ENCODE peak calls at places on chromosomes 11 and 22, in five cellular contexts. V is DND-41, E is PC-3, D is fibroblast of lung, A is neural progenitor cell. Z is an unnamed sample.

GRCh38 chr11:67285541-67286498 is 3.3 kb upstream of the ANKRD13D start:
- DNase-seq in D (no peak), A (no peak), V (no peak), E (no peak), Z (no peak)

GRCh38 chr22:27220349-27220748 is 563.0 kb downstream of the MIAT start:
- DNase-seq in E (no peak), D (peak), A (no peak), V (no peak), Z (no peak)

GRCh38 chr11:125062196-125062930 is 742 bp upstream of the SLC37A2 start:
- DNase-seq in V (no peak), D (no peak), A (no peak), E (no peak), Z (no peak)

GRCh38 chr11:116173506-116173905 is 599.3 kb downstream of the BUD13 start:
- DNase-seq in D (no peak), A (no peak), V (no peak), E (no peak), Z (no peak)

GRCh38 chr22:23119492-23120414 is 22.0 kb downstream of the RSPH14 start:
- DNase-seq in A (no peak), D (no peak), E (no peak), V (peak), Z (no peak)

GRCh38 chr22:48615171-48616008 is 1212.3 kb downstream of the BRD1 start:
- DNase-seq in D (no peak), A (no peak), V (no peak), E (no peak), Z (no peak)

GRCh38 chr11:122797651-122798050 is 40.6 kb upstream of the CRTAM start:
- DNase-seq in A (no peak), D (no peak), V (no peak), E (no peak), Z (no peak)

GRCh38 chr22:24819941-24820461 is 14.0 kb downstream of the SGSM1 start:
- DNase-seq in E (peak), V (no peak), A (no peak), D (no peak), Z (no peak)

GRCh38 chr11:105042178-105042577 is 3.0 kb downstream of the CARD16 start:
- DNase-seq in E (no peak), A (no peak), V (no peak), D (no peak), Z (no peak)

GRCh38 chr22:38815844-38816243 is 21.9 kb upstream of the DNAL4 start:
- DNase-seq in V (no peak), A (no peak), D (no peak), E (no peak), Z (no peak)

GRCh38 chr11:79393362-79394043 is 47.3 kb downstream of the TENM4 start:
- DNase-seq in A (peak), E (peak), V (no peak), D (no peak), Z (no peak)

GRCh38 chr11:126628790-126629621 is 273.5 kb downstream of the ST3GAL4 start:
- DNase-seq in D (peak), A (no peak), V (no peak), E (no peak), Z (no peak)

GRCh38 chr11:59865031-59865430 is 1.3 kb downstream of the TCN1 start:
- DNase-seq in V (no peak), A (no peak), D (peak), E (peak), Z (no peak)

GRCh38 chr22:23177197-23177596 is 3.1 kb upstream of the BCR start:
- DNase-seq in V (no peak), A (no peak), E (no peak), D (no peak), Z (no peak)

GRCh38 chr11:131025020-131025419 is 108.7 kb upstream of the SNX19 start:
- DNase-seq in V (no peak), A (peak), D (peak), E (peak), Z (no peak)

GRCh38 chr22:47228767-47229166 is 466.3 kb downstream of the TBC1D22A start:
- DNase-seq in D (no peak), E (no peak), A (no peak), V (no peak), Z (no peak)

DNA sequence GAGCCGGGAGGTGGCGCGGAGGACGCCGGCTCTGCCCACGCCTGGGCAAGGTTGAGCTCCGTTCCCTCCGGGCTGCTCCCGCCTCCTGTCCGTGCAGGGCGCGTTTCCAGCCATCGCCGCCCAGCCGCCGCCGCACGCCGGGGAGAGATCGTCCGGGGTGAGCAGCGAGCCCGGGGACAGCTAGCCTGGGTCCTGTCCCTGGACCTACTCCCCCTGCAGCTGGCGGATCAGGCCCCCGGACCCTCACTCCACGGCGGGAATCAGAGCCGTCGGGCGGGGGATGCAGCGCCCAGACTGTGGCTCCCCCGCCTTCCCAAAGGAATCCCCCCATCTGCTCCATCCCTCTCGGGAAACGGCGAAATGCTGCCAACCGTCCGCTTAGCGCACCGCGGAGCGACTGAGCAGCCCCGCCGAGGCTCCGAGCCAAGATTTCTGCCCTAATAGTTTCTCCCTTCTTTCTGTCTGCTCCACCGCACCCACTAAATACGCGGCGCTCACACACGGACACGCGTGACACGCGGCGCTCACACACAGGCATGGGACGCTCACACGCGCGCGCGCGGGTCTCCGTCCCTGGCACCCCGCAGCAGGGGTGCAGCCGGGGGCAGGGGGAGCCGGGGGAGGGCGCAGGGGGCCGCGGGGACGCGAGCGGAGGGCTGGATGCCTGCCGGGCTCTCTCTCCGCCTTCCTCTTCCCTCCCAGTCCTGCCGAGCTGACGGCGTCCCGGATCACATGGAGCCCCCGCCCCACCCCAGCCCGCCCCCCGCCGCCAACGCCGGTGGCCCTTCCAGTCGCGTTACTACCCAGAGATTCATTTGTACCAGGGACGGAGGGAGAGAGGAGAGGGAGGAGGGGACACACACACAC is at the start of gene KCNJ5:
- DNase-seq in V (no peak), E (peak), D (no peak), A (peak), Z (no peak)
- TF ChIP-seq EZH2 in V (no peak), E (no peak), D (no peak), A (peak), Z (no peak)

GRCh38 chr11:61352038-61352437 is 9.6 kb downstream of the CYB561A3 start:
- DNase-seq in V (no peak), D (no peak), A (no peak), E (no peak), Z (no peak)
- H3K9ac ChIP-seq in V (no peak), D (no peak), A (no peak), E (no peak), Z (no peak)

GRCh38 chr11:14645247-14645912 is 1.8 kb downstream of the PDE3B start:
- DNase-seq in E (no peak), V (no peak), D (peak), A (no peak), Z (no peak)

GRCh38 chr11:14643697-14644395 is at the start of gene PDE3B:
- DNase-seq in V (peak), D (peak), E (peak), A (peak), Z (no peak)

GRCh38 chr11:14642873-14643696 is 519 bp upstream of the PDE3B start:
- DNase-seq in A (peak), V (no peak), D (no peak), E (no peak), Z (no peak)

GRCh38 chr11:14645985-14646900 is 2.6 kb downstream of the PDE3B start:
- DNase-seq in A (no peak), E (no peak), D (no peak), V (no peak), Z (no peak)

GRCh38 chr11:14644396-14645246 is 1.0 kb downstream of the PDE3B start:
- DNase-seq in A (peak), V (peak), D (peak), E (no peak), Z (no peak)
- TF ChIP-seq EZH2 in A (peak), V (no peak), D (no peak), E (peak), Z (no peak)

GRCh38 chr22:50102946-50103345 is 13.1 kb downstream of the MOV10L1 start:
- DNase-seq in E (peak), V (no peak), A (no peak), D (no peak), Z (no peak)
- H3K9ac ChIP-seq in E (no peak), V (no peak), A (no peak), D (no peak), Z (no peak)

GRCh38 chr11:1546077-1546535 is 26.0 kb downstream of the DUSP8 start:
- DNase-seq in V (no peak), D (no peak), E (no peak), A (no peak), Z (no peak)

GRCh38 chr11:1548221-1549070 is 23.6 kb downstream of the DUSP8 start:
- DNase-seq in A (peak), V (no peak), D (peak), E (peak), Z (no peak)

GRCh38 chr11:1547467-1548098 is 24.5 kb downstream of the DUSP8 start:
- DNase-seq in D (no peak), E (no peak), V (no peak), A (no peak), Z (no peak)

GRCh38 chr11:1545432-1545831 is 26.6 kb downstream of the DUSP8 start:
- DNase-seq in D (no peak), A (no peak), V (no peak), E (no peak), Z (no peak)

GRCh38 chr11:1546536-1547466 is 25.3 kb downstream of the DUSP8 start:
- DNase-seq in A (peak), E (peak), V (no peak), D (peak), Z (no peak)
- TF ChIP-seq EZH2 in A (peak), E (no peak), V (no peak), D (no peak), Z (no peak)

DNA sequence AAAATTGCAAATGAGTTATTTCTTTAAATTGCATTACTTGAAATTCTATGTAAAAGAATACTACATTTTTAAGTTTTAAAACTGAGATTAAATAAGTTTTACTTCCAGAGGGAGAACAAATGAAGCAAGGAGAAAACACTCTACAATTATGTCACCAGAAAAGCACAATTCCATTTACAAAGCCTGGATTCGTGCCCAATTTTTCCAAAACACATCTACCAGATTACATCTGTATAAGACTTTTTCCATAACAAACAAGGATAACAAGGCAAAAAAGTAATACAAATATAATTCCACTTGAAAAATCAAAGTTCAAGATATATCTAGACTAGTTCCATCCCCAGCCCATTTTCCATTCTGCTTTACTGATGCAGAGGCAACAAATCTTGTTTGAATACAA is 40.5 kb downstream of the MTMR2 start:
- DNase-seq in A (no peak), E (no peak), V (no peak), D (no peak), Z (no peak)
- H3K9ac ChIP-seq in A (no peak), E (no peak), V (no peak), D (no peak), Z (no peak)

GRCh38 chr11:11020219-11020726 is 162.4 kb upstream of the ZBED5 start:
- DNase-seq in A (no peak), D (no peak), V (no peak), E (no peak), Z (no peak)
- TF ChIP-seq EZH2 in A (no peak), D (no peak), V (no peak), E (no peak), Z (no peak)

DNA sequence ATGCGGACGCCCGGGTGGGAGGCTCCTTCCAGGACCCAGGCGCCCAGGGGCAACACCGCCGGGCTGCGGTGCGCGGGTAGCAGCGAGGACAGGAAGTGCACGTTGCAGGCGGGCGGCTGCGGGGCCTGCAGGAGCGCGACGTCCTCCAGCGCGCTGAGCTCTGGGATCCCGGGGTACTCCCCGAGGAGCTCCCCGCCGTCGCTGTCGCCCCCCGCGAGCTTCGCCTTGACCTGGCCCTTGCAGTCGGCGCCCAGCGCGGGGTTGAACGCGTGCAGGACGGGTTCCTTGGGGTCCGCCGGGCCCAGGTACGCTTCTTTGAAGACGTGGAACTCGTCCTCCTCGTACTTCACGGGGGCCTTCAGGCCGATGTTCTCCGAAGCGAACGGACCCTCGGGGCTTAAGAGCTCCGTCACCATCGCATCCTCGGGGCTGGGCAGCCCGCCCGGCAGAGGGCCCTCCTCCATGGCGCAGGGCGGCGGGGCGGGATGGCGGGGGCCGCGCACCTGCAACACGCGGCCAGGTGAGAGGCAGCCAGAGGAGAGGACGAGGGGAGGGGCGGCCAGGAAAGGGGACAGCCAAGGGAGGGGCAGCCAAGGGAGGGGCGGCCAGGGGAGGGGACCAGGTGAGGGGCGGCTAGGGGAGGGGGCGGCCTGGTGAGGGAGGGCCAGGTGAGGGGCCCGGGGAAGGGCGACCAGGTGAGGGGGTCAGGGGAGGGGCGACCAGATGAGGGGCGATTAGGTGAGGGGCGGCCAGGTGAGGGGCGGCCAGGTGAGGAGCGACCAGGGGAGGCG is 928 bp downstream of the TESMIN start:
- DNase-seq in A (peak), D (no peak), V (no peak), E (no peak), Z (no peak)
- H3K9ac ChIP-seq in A (no peak), D (no peak), V (no peak), E (no peak), Z (no peak)

GRCh38 chr22:45867118-45867905 is 109.7 kb downstream of the WNT7B start:
- DNase-seq in A (peak), V (peak), E (no peak), D (no peak), Z (no peak)
- TF ChIP-seq EZH2 in A (peak), V (no peak), E (no peak), D (peak), Z (no peak)

GRCh38 chr11:102836290-102836875 is 7.0 kb downstream of the MMP3 start:
- DNase-seq in A (no peak), E (peak), D (peak), V (no peak), Z (no peak)

GRCh38 chr11:102831128-102831708 is 12.2 kb downstream of the MMP3 start:
- DNase-seq in D (peak), E (no peak), A (peak), V (no peak), Z (no peak)

GRCh38 chr11:102832612-102833011 is 10.8 kb downstream of the MMP3 start:
- DNase-seq in A (no peak), E (no peak), V (no peak), D (no peak), Z (no peak)

GRCh38 chr11:102831709-102832492 is 11.5 kb downstream of the MMP3 start:
- DNase-seq in E (no peak), V (no peak), A (no peak), D (no peak), Z (no peak)

DNA sequence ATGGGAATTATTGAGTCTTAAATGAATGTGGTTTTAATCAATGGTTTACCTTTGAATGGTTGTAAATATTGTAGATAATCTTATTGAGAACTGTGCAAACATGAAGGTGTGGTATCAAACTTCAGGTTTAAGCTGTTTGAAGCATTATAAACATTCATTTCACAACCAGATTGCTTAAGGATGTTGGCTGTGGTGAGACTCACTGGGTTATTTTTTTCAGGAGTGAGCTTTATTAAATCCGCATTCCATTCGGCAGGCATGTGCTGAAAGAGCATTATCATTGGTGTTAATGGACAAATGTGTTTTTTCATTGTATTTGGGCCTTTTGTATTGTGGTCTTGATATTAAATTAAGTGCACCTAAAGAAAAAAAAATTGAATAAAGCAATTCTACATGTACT is 9.7 kb downstream of the MMP3 start:
- DNase-seq in E (no peak), V (no peak), D (peak), A (no peak), Z (no peak)
- H3K9ac ChIP-seq in E (no peak), V (no peak), D (no peak), A (no peak), Z (no peak)

Z was measured in SK-N-MC.